ENCODE peak calls at places on chromosomes 2 and 18, in ten cellular contexts. N, A, U, C, H, W, X, Z, E and D are unnamed samples.

GRCh38 chr18:48909721-48910120 is 41.0 kb downstream of the SMAD7 start:
- DNase-seq in A (no peak), U (peak), C (no peak), H (no peak), E (no peak), W (no peak), N (no peak), X (no peak), Z (no peak), D (no peak)

GRCh38 chr2:205698556-205699282 is 16.4 kb downstream of the NRP2 start:
- DNase-seq in Z (no peak), W (no peak), X (peak), N (peak), E (no peak), A (no peak), U (no peak), C (no peak), H (no peak), D (no peak)

GRCh38 chr2:231605607-231606091 is 13.0 kb downstream of the TEX44 start:
- DNase-seq in W (no peak), Z (no peak), N (no peak), X (no peak), E (no peak), U (no peak), C (peak), H (peak), A (no peak), D (no peak)

GRCh38 chr2:16817305-16818202 is 151.9 kb upstream of the CYRIA start:
- DNase-seq in H (no peak), X (no peak), E (no peak), A (no peak), C (no peak), N (no peak), U (no peak), Z (no peak), W (no peak), D (no peak)

GRCh38 chr2:8580316-8581047 is 101.4 kb upstream of the ID2 start:
- DNase-seq in U (peak), H (no peak), N (no peak), A (no peak), C (no peak), E (no peak), Z (no peak), W (no peak), X (no peak), D (no peak)

GRCh38 chr2:12918841-12919445 is 202.2 kb downstream of the TRIB2 start:
- DNase-seq in Z (no peak), C (peak), E (no peak), U (no peak), X (peak), A (no peak), N (peak), H (peak), W (peak), D (peak)

GRCh38 chr18:433297-433696 is 67.2 kb downstream of the COLEC12 start:
- DNase-seq in H (no peak), E (no peak), C (no peak), Z (no peak), W (no peak), X (peak), U (no peak), A (no peak), N (peak), D (no peak)

GRCh38 chr2:20231632-20232031 is 6.7 kb upstream of the SDC1 start:
- DNase-seq in W (no peak), Z (no peak), X (peak), N (peak), H (no peak), U (peak), E (peak), A (no peak), C (no peak), D (no peak)

GRCh38 chr2:219737270-219737691 is 109.9 kb downstream of the SLC4A3 start:
- DNase-seq in Z (no peak), C (no peak), H (peak), N (peak), A (peak), W (peak), E (peak), X (no peak), U (no peak), D (peak)

GRCh38 chr2:157769866-157770265 is 106.3 kb downstream of the ACVR1 start:
- DNase-seq in Z (no peak), A (no peak), U (no peak), N (no peak), X (peak), W (no peak), H (no peak), C (no peak), E (no peak), D (no peak)

GRCh38 chr2:231680992-231681852 is 27.1 kb upstream of the PTMA start:
- DNase-seq in C (peak), W (peak), H (peak), X (peak), A (peak), E (no peak), Z (no peak), N (peak), U (no peak), D (peak)

GRCh38 chr2:54555318-54555837 is 99.3 kb downstream of the SPTBN1 start:
- DNase-seq in U (no peak), W (no peak), C (no peak), X (no peak), Z (no peak), E (no peak), N (peak), A (no peak), H (no peak), D (peak)

GRCh38 chr2:193806088-193806774 is 1611.5 kb upstream of the TMEFF2 start:
- DNase-seq in N (no peak), E (no peak), C (no peak), W (peak), X (no peak), U (no peak), Z (no peak), H (no peak), A (no peak), D (peak)

GRCh38 chr2:69082430-69082997 is 69.5 kb downstream of the ANTXR1 start:
- DNase-seq in X (peak), N (peak), Z (no peak), H (peak), W (peak), E (peak), A (no peak), U (no peak), C (peak), D (peak)